ENCODE peak calls at places on chromosomes 12 and 14, in five cellular contexts. P is NCI-H1436; Z is cardiac muscle cell; F is endothelial cell; S is effector memory CD8-positive, alpha-beta T cell. R is an unnamed sample.

GRCh38 chr14:68075382-68076029 is 255.9 kb downstream of the RAD51B start:
- DNase-seq in S (no peak), P (no peak), Z (no peak), F (no peak), R (no peak)

GRCh38 chr12:45299132-45299692 is 83.3 kb downstream of the ANO6 start:
- DNase-seq in Z (peak), S (no peak), F (no peak), P (no peak), R (no peak)

GRCh38 chr14:32087173-32087861 is 10.2 kb downstream of the ARHGAP5 start:
- DNase-seq in F (no peak), S (no peak), Z (peak), P (no peak), R (no peak)

GRCh38 chr12:114673169-114673833 is 10.7 kb downstream of the TBX3 start:
- DNase-seq in S (no peak), F (no peak), P (no peak), Z (peak), R (no peak)

GRCh38 chr14:59215353-59215752 is 26.9 kb downstream of the DAAM1 start:
- DNase-seq in P (no peak), S (no peak), Z (peak), F (no peak), R (no peak)

GRCh38 chr12:10636611-10637010 is 23.2 kb upstream of the MAGOHB start:
- DNase-seq in P (no peak), S (no peak), Z (no peak), F (no peak), R (no peak)

GRCh38 chr12:99767809-99768208 is 120.3 kb downstream of the GARIN6 start:
- DNase-seq in P (peak), S (no peak), F (no peak), Z (peak), R (no peak)

GRCh38 chr12:54700301-54700700 is 52.1 kb upstream of the DCD start:
- DNase-seq in Z (no peak), S (no peak), F (no peak), P (no peak), R (no peak)

GRCh38 chr12:39959016-39959415 is 146.9 kb downstream of the SLC2A13 start:
- DNase-seq in P (no peak), Z (no peak), F (no peak), S (no peak), R (no peak)

R was measured in NCI-H1930.